ENCODE peak calls at places on chromosomes 5 and 9, in four cellular contexts. M is fibroblast of lung; X is astrocyte; A is naive thymus-derived CD4-positive, alpha-beta T cell. N is an unnamed sample.
A peak's percentile ranks its signal among the peaks of the same experiment; 100 is the strongest.

GRCh38 chr9:73011346-73011745 is 58.5 kb upstream of the ALDH1A1 start:
- DNase-seq in M (peak; percentile 74), X (peak; percentile 6), A (no peak), N (no peak)

GRCh38 chr9:110049699-110050450 is 158.1 kb downstream of the C9orf152 start:
- DNase-seq in M (no peak), X (no peak), A (no peak), N (no peak)

GRCh38 chr5:9149988-9150387 is 395.9 kb downstream of the SEMA5A start:
- DNase-seq in M (peak; percentile 61), X (peak; percentile 90), A (no peak), N (peak; percentile 80)

GRCh38 chr9:113349434-113350337 is at the start of gene BSPRY:
- DNase-seq in M (no peak), X (no peak), A (peak; percentile 27), N (no peak)

GRCh38 chr5:158320178-158320674 is 461.3 kb upstream of the CLINT1 start:
- DNase-seq in M (no peak), X (no peak), A (no peak), N (no peak)

GRCh38 chr5:177452688-177453638 is 6.3 kb downstream of the PRR7 start:
- DNase-seq in M (no peak), X (no peak), A (no peak), N (no peak)

GRCh38 chr9:96344458-96345180 is 38.9 kb downstream of the SLC35D2 start:
- DNase-seq in M (peak; percentile 98), X (peak; percentile 96), A (no peak), N (peak; percentile 79)

GRCh38 chr9:135526089-135526729 is 5.0 kb downstream of the LCN1 start:
- DNase-seq in M (no peak), X (no peak), A (no peak), N (no peak)

GRCh38 chr9:113464672-113465271 is 1.2 kb downstream of the RGS3 start:
- DNase-seq in M (no peak), X (no peak), A (no peak), N (no peak)

GRCh38 chr5:79357401-79357800 is 121.5 kb downstream of the JMY start:
- DNase-seq in M (peak; percentile 33), X (peak; percentile 4), A (no peak), N (no peak)

GRCh38 chr9:7105095-7105494 is 347.3 kb downstream of the KDM4C start:
- DNase-seq in M (no peak), X (no peak), A (no peak), N (no peak)

GRCh38 chr9:113651896-113652295 is 188.4 kb downstream of the RGS3 start:
- DNase-seq in M (no peak), X (no peak), A (no peak), N (no peak)

GRCh38 chr9:121309171-121309570 is 41.2 kb downstream of the GSN start:
- DNase-seq in M (no peak), X (no peak), A (no peak), N (no peak)

GRCh38 chr5:132962429-132962928 is 955 bp downstream of the AFF4 start:
- DNase-seq in M (peak; percentile 87), X (peak; percentile 72), A (no peak), N (no peak)

GRCh38 chr5:17004441-17005086 is 68.5 kb upstream of the MYO10 start:
- DNase-seq in M (no peak), X (peak; percentile 20), A (no peak), N (no peak)

GRCh38 chr5:174459071-174459702 is 265.2 kb upstream of the MSX2 start:
- DNase-seq in M (no peak), X (no peak), A (no peak), N (no peak)

GRCh38 chr9:99867968-99868367 is 38.5 kb upstream of the STX17 start:
- DNase-seq in M (no peak), X (no peak), A (no peak), N (no peak)

GRCh38 chr9:117412006-117412715 is 2.7 kb downstream of the ASTN2 start:
- DNase-seq in M (no peak), X (no peak), A (no peak), N (no peak)

GRCh38 chr9:880725-881124 is 39.2 kb downstream of the DMRT1 start:
- DNase-seq in M (no peak), X (no peak), A (no peak), N (no peak)

GRCh38 chr5:39117401-39117800 is 43.2 kb upstream of the RICTOR start:
- DNase-seq in M (no peak), X (peak; percentile 18), A (no peak), N (no peak)

GRCh38 chr9:3467593-3468219 is 58.1 kb downstream of the RFX3 start:
- DNase-seq in M (peak; percentile 72), X (peak; percentile 44), A (peak; percentile 13), N (no peak)

GRCh38 chr9:113998114-113998513 is 80.0 kb downstream of the AMBP start:
- DNase-seq in M (no peak), X (no peak), A (no peak), N (no peak)

GRCh38 chr5:108801776-108802175 is 54.1 kb downstream of the FER start:
- DNase-seq in M (peak; percentile 89), X (peak; percentile 95), A (no peak), N (peak; percentile 71)

GRCh38 chr5:147417133-147417813 is 92.6 kb downstream of the DPYSL3 start:
- DNase-seq in M (peak; percentile 98), X (peak; percentile 97), A (no peak), N (peak; percentile 50)

GRCh38 chr5:107555425-107556090 is 115.2 kb downstream of the EFNA5 start:
- DNase-seq in M (no peak), X (peak; percentile 59), A (no peak), N (no peak)

GRCh38 chr5:38420691-38421395 is 135.6 kb downstream of the LIFR start:
- DNase-seq in M (peak; percentile 76), X (peak; percentile 36), A (no peak), N (peak; percentile 6)

GRCh38 chr9:95226921-95227320 is 90.6 kb downstream of the FANCC start:
- DNase-seq in M (no peak), X (no peak), A (no peak), N (no peak)

GRCh38 chr9:95230046-95230445 is 87.5 kb downstream of the FANCC start:
- DNase-seq in M (no peak), X (no peak), A (no peak), N (no peak)

GRCh38 chr9:95224371-95225015 is 93.0 kb downstream of the FANCC start:
- DNase-seq in M (peak; percentile 14), X (no peak), A (no peak), N (no peak)

GRCh38 chr9:95229230-95229933 is 88.1 kb downstream of the FANCC start:
- DNase-seq in M (no peak), X (no peak), A (no peak), N (no peak)

DNA sequence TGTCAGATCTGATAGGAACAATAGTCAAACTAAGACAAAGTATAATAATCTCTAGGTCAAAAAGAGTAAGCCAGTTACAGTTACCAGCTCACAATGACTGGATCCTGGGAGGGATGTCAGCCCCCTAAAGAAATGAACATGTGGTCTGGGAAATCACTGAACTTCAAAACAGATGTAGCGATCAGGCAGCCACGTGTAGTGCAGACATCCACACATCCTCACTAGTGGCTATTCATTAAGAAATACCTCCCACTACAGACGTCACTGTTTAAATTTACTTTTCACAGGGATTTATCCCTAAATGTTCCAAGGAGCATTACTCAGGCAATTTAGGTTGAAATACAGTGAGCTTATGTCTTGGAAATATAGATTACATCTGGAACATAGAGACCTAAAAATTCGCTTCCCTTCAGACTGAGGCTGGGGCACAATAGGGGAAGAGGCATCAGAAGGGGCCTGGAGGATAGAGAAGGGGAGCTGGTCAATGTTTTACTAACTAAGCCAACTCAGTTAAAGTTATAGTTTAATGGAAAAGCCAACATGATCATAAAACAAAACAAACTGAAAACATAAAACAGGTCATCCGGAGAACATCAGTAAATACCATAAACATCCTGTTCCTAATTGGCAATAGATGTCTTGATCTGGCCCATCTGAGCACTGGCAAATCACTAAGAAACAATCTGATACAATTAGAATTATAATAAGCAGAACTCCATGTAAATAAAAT is 92.3 kb downstream of the FANCC start:
- DNase-seq in M (peak; percentile 5), X (no peak), A (no peak), N (no peak)
- H3K27ac ChIP-seq in M (no peak overlapping the region), X (no peak overlapping the region), A (no peak overlapping the region), N (no peak overlapping the region)

GRCh38 chr9:129810116-129810515 is 7.1 kb downstream of the TOR1B start:
- DNase-seq in M (no peak), X (no peak), A (no peak), N (no peak)

GRCh38 chr9:129811967-129812363 is 9.0 kb downstream of the TOR1B start:
- DNase-seq in M (no peak), X (no peak), A (no peak), N (no peak)

GRCh38 chr9:129812385-129812784 is 9.4 kb downstream of the TOR1B start:
- DNase-seq in M (no peak), X (no peak), A (no peak), N (no peak)

GRCh38 chr9:129809346-129809745 is 6.4 kb downstream of the TOR1B start:
- DNase-seq in M (no peak), X (no peak), A (no peak), N (no peak)

GRCh38 chr9:129810788-129811187 is 7.8 kb downstream of the TOR1B start:
- DNase-seq in M (no peak), X (no peak), A (no peak), N (no peak)
- H3K27ac ChIP-seq in M (no peak overlapping the region), X (no peak overlapping the region), A (no peak overlapping the region), N (no peak overlapping the region)

GRCh38 chr5:139178948-139179347 is 19.2 kb downstream of the SIL1 start:
- DNase-seq in M (peak; percentile 30), X (peak; percentile 50), A (no peak), N (no peak)

GRCh38 chr5:139180850-139181785 is 17.1 kb downstream of the SIL1 start:
- DNase-seq in M (peak; percentile 41), X (peak; percentile 53), A (no peak), N (no peak)

GRCh38 chr5:139181835-139182452 is 16.2 kb downstream of the SIL1 start:
- DNase-seq in M (peak; percentile 38), X (peak; percentile 61), A (no peak), N (peak; percentile 34)

GRCh38 chr5:139177809-139178581 is 20.2 kb downstream of the SIL1 start:
- DNase-seq in M (peak; percentile 15), X (no peak), A (no peak), N (no peak)

GRCh38 chr5:139178582-139178917 is 19.6 kb downstream of the SIL1 start:
- DNase-seq in M (peak; percentile 6), X (no peak), A (no peak), N (no peak)
- H3K27ac ChIP-seq in M (no peak overlapping the region), X (no peak overlapping the region), A (no peak overlapping the region), N (no peak overlapping the region)

GRCh38 chr5:172871561-172871960 is 37.5 kb downstream of the ERGIC1 start:
- DNase-seq in M (no peak), X (no peak), A (no peak), N (no peak)
- H3K27ac ChIP-seq in M (peak overlapping the region; percentile 94), X (peak overlapping the region; percentile 95), A (no peak overlapping the region), N (peak overlapping the region; percentile 94)

DNA sequence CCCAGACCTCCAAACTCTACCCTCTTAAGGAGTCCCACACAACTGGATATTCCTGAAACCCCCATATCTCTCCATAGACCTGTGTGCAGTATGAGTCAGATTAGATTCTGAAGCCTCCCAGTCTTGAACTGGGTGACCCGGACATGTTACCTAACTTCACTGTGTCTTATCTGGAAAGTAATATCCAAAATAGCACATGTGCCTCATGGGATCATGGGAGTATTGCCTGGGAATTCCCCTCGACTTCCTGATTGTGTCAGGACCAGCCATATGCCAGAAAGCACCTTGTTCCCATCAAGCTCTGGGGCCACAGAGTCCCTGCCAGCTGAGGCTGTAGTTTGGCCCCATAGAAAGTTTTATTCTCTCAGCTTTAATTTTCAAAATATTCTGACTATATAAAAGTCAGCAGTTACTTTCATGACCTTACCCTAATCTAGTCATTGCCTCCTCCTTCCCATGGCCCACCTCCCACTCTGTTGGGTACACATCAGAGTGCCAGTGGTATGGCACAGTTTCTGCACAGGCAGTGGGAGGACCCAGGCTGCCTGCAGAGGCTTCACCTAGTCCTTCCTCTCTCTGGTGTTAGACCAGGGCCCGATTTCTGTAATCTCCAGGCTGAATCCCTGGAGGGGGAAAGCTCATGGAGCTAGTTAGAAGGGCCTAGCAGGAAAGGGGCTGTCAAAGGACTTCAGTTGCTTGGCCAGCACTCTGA is 19.5 kb upstream of the B4GALT1 start:
- DNase-seq in M (no peak), X (no peak), A (no peak), N (no peak)
- H3K27ac ChIP-seq in M (no peak overlapping the region), X (no peak overlapping the region), A (no peak overlapping the region), N (peak overlapping the region; percentile 56)